ENCODE peak calls at places on chromosomes 4 and X, in four cellular contexts. H, Z, J and O are unnamed samples.

GRCh38 chr4:141636077-141636770 is at the start of gene IL15:
- DNase-seq in H (peak), Z (peak), J (peak), O (peak)

GRCh38 chr4:112083587-112084347 is 61.5 kb upstream of the FAM241A start:
- DNase-seq in H (no peak), Z (no peak), J (no peak), O (no peak)

GRCh38 chr4:183657564-183657963 is 1.4 kb downstream of the RWDD4 start:
- DNase-seq in H (no peak), Z (no peak), J (no peak), O (no peak)

GRCh38 chr4:98568896-98569663 is 89.3 kb downstream of the TSPAN5 start:
- DNase-seq in H (no peak), Z (no peak), J (no peak), O (no peak)

GRCh38 chrX:45697591-45697990 is 496.9 kb upstream of the DIPK2B start:
- DNase-seq in H (no peak), Z (no peak), J (no peak), O (no peak)

GRCh38 chr4:107699466-107700206 is 20.4 kb downstream of the PAPSS1 start:
- DNase-seq in H (no peak), Z (no peak), J (no peak), O (no peak)

GRCh38 chr4:105369988-105370387 is 103.9 kb downstream of the PPA2 start:
- DNase-seq in H (no peak), Z (no peak), J (no peak), O (no peak)

GRCh38 chrX:72467171-72467570 is 105.5 kb downstream of the HDAC8 start:
- DNase-seq in H (no peak), Z (no peak), J (no peak), O (no peak)

GRCh38 chrX:132622130-132622529 is 133.3 kb upstream of the MBNL3 start:
- DNase-seq in H (peak), Z (no peak), J (no peak), O (no peak)

GRCh38 chr4:154954117-154954516 is 173.0 kb downstream of the RBM46 start:
- DNase-seq in H (no peak), Z (no peak), J (no peak), O (no peak)

GRCh38 chr4:2765832-2766526 is 9.8 kb upstream of the TNIP2 start:
- DNase-seq in H (no peak), Z (no peak), J (no peak), O (no peak)

GRCh38 chr4:123821861-123822260 is 425.3 kb downstream of the SPRY1 start:
- DNase-seq in H (no peak), Z (no peak), J (no peak), O (no peak)

GRCh38 chr4:148173397-148174017 is 268.7 kb downstream of the NR3C2 start:
- DNase-seq in H (no peak), Z (no peak), J (peak), O (no peak)

GRCh38 chr4:73127839-73128448 is 58.4 kb upstream of the COX18 start:
- DNase-seq in H (peak), Z (no peak), J (no peak), O (no peak)

GRCh38 chrX:7941390-7942042 is 14.3 kb upstream of the PNPLA4 start:
- DNase-seq in H (no peak), Z (peak), J (peak), O (no peak)

GRCh38 chrX:129755779-129756650 is 17.2 kb downstream of the XPNPEP2 start:
- DNase-seq in H (peak), Z (no peak), J (no peak), O (no peak)

GRCh38 chr4:61740950-61741638 is 541.0 kb downstream of the ADGRL3 start:
- DNase-seq in H (no peak), Z (no peak), J (no peak), O (no peak)

GRCh38 chrX:18354369-18355329 is at the start of gene SCML2:
- DNase-seq in H (peak), Z (peak), J (peak), O (no peak)

GRCh38 chr4:142567199-142567598 is 278.9 kb downstream of the INPP4B start:
- DNase-seq in H (peak), Z (no peak), J (peak), O (no peak)

GRCh38 chrX:139881130-139881529 is 51.7 kb downstream of the ATP11C start:
- DNase-seq in H (peak), Z (no peak), J (no peak), O (no peak)

GRCh38 chrX:13077168-13077567 is 32.7 kb upstream of the FAM9C start:
- DNase-seq in H (no peak), Z (no peak), J (no peak), O (no peak)

GRCh38 chrX:1244164-1245076 is 24.2 kb upstream of the CSF2RA start:
- DNase-seq in H (no peak), Z (no peak), J (no peak), O (no peak)

GRCh38 chr4:85722806-85723205 is 247.9 kb downstream of the ARHGAP24 start:
- DNase-seq in H (no peak), Z (no peak), J (no peak), O (no peak)

GRCh38 chrX:13357925-13358324 is 38.1 kb upstream of the ATXN3L start:
- DNase-seq in H (no peak), Z (no peak), J (no peak), O (peak)

GRCh38 chr4:77155631-77156345 is 1.2 kb upstream of the CCNG2 start:
- DNase-seq in H (no peak), Z (peak), J (no peak), O (no peak)

GRCh38 chr4:77157859-77158486 is 966 bp downstream of the CCNG2 start:
- DNase-seq in H (peak), Z (peak), J (peak), O (peak)

GRCh38 chr4:77158487-77158861 is 1.5 kb downstream of the CCNG2 start:
- DNase-seq in H (no peak), Z (no peak), J (no peak), O (no peak)

GRCh38 chr4:77156533-77156911 is 485 bp upstream of the CCNG2 start:
- DNase-seq in H (peak), Z (peak), J (peak), O (peak)

GRCh38 chr4:77156912-77157858 is at the start of gene CCNG2:
- DNase-seq in H (peak), Z (peak), J (peak), O (peak)
- TF ChIP-seq POLR2A in H (peak), Z (peak), J (peak), O (peak)

GRCh38 chr4:140031706-140032105 is 122.3 kb downstream of the MAML3 start:
- DNase-seq in H (no peak), Z (no peak), J (no peak), O (no peak)

GRCh38 chr4:140038031-140038533 is 115.9 kb downstream of the MAML3 start:
- DNase-seq in H (no peak), Z (peak), J (no peak), O (no peak)

GRCh38 chr4:140042634-140043033 is 111.3 kb downstream of the MAML3 start:
- DNase-seq in H (no peak), Z (no peak), J (no peak), O (no peak)

GRCh38 chr4:140037353-140038030 is 116.5 kb downstream of the MAML3 start:
- DNase-seq in H (no peak), Z (no peak), J (no peak), O (no peak)
- TF ChIP-seq POLR2A in H (no peak), Z (no peak), J (no peak), O (no peak)

GRCh38 chr4:17511950-17512795 is at the start of gene QDPR:
- DNase-seq in H (peak), Z (peak), J (peak), O (peak)
- TF ChIP-seq POLR2A in H (peak), Z (peak), J (no peak), O (no peak)

DNA sequence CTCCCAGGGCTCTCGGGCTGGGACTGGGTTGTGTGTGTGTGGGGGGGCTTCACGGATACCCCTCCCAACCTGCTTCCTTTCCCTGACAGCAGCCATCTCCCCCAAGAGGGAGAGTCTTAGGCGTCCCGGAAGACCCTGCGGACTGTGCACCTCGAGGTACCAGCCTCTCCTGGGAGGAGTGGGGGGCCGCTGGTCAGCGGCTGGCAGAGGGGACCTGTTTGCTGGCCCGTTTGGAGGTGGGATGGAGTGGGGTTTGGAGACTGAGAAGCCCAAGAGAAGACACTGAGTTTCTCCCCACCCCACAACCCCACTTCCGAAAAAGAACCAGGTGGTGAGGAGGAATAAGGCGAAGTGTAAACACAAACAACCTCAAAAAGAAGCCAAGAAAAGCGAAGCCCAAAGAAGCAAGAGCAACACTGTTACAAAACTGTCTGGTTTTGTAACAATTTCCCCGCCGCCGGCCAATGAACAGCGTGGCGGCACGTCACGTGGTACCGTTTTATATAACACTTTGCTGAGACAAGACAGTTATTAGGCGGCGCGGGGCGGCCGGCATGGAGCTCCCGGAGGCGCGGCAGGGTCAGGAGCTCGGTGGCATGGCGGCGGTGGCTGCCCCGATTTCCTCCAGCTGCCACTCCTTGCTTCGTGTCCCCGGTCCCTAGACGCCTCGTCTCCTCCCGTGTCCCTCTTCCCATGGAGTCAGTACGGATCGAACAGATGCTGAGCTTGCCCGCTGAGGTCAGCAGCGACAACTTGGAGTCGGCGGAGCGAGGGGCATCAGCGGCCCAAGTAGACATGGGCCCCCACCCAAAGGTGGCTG is at the start of gene LONRF3:
- DNase-seq in H (peak), Z (peak), J (peak), O (peak)
- TF ChIP-seq POLR2A in H (no peak), Z (peak), J (peak), O (peak)

GRCh38 chr4:99855677-99856076 is 38.5 kb downstream of the LAMTOR3 start:
- DNase-seq in H (no peak), Z (no peak), J (no peak), O (no peak)

GRCh38 chr4:99853190-99853589 is 36.6 kb downstream of the DAPP1 start:
- DNase-seq in H (no peak), Z (no peak), J (no peak), O (no peak)

GRCh38 chr4:99853993-99854392 is 37.4 kb downstream of the DAPP1 start:
- DNase-seq in H (no peak), Z (no peak), J (no peak), O (no peak)

GRCh38 chr4:99848576-99848975 is 31.9 kb downstream of the DAPP1 start:
- DNase-seq in H (no peak), Z (no peak), J (no peak), O (no peak)

GRCh38 chr4:99852199-99852718 is 35.6 kb downstream of the DAPP1 start:
- DNase-seq in H (no peak), Z (no peak), J (no peak), O (no peak)
- TF ChIP-seq POLR2A in H (no peak), Z (no peak), J (no peak), O (no peak)

GRCh38 chr4:79317711-79318110 is 8.2 kb downstream of the NAA11 start:
- DNase-seq in H (no peak), Z (no peak), J (no peak), O (no peak)
- TF ChIP-seq POLR2A in H (no peak), Z (no peak), J (no peak), O (no peak)

GRCh38 chr4:121950212-121950679 is 1.6 kb downstream of the TRPC3 start:
- DNase-seq in H (peak), Z (peak), J (peak), O (peak)
- TF ChIP-seq POLR2A in H (no peak), Z (no peak), J (no peak), O (no peak)

GRCh38 chr4:8440491-8441311 is at the start of the genes ACOX3 and TRMT44:
- DNase-seq in H (peak), Z (peak), J (peak), O (peak)
- TF ChIP-seq POLR2A in H (peak), Z (peak), J (peak), O (peak)